ENCODE peak calls at places on chromosome 10, in five cellular contexts. P, I, Y, Q and G are unnamed samples.

GRCh38 chr10:44817961-44818649 is 93.0 kb upstream of the TMEM72 start:
- DNase-seq in P (no peak), I (no peak), Y (no peak), Q (no peak), G (no peak)

GRCh38 chr10:130873636-130874035 is 437.9 kb downstream of the TCERG1L start:
- DNase-seq in P (no peak), I (no peak), Y (no peak), Q (no peak), G (no peak)

GRCh38 chr10:72261323-72262018 is 12.3 kb upstream of the DDIT4 start:
- DNase-seq in P (no peak), I (peak), Y (no peak), Q (no peak), G (no peak)

GRCh38 chr10:68537796-68538195 is 10.5 kb upstream of the SLC25A16 start:
- DNase-seq in P (no peak), I (no peak), Y (no peak), Q (no peak), G (no peak)

GRCh38 chr10:67659497-67659896 is 36.5 kb downstream of the CTNNA3 start:
- DNase-seq in P (no peak), I (no peak), Y (no peak), Q (no peak), G (no peak)

GRCh38 chr10:103637855-103638561 is 144.5 kb downstream of the NEURL1 start:
- DNase-seq in P (peak), I (no peak), Y (no peak), Q (peak), G (peak)

GRCh38 chr10:132209130-132209529 is 22.4 kb downstream of the DPYSL4 start:
- DNase-seq in P (no peak), I (no peak), Y (no peak), Q (no peak), G (no peak)

GRCh38 chr10:81600185-81600584 is 274.8 kb upstream of the NRG3 start:
- DNase-seq in P (peak), I (no peak), Y (no peak), Q (peak), G (no peak)

GRCh38 chr10:117312430-117312829 is 62.8 kb downstream of the PDZD8 start:
- DNase-seq in P (peak), I (no peak), Y (no peak), Q (no peak), G (no peak)

GRCh38 chr10:78900715-78901430 is 167.9 kb upstream of the ZMIZ1 start:
- DNase-seq in P (no peak), I (peak), Y (peak), Q (no peak), G (no peak)

GRCh38 chr10:30043476-30044270 is 15.7 kb downstream of the JCAD start:
- DNase-seq in P (no peak), I (no peak), Y (no peak), Q (no peak), G (no peak)

GRCh38 chr10:33570495-33570894 is 236.0 kb upstream of the NRP1 start:
- DNase-seq in P (no peak), I (no peak), Y (no peak), Q (no peak), G (no peak)

GRCh38 chr10:100866575-100867098 is 46.1 kb upstream of the SLF2 start:
- DNase-seq in P (no peak), I (no peak), Y (no peak), Q (no peak), G (no peak)

GRCh38 chr10:73850863-73851461 is 23.4 kb downstream of the CAMK2G start:
- DNase-seq in P (peak), I (no peak), Y (peak), Q (peak), G (peak)

GRCh38 chr10:103835121-103836045 is 20.0 kb downstream of the SH3PXD2A start:
- DNase-seq in P (no peak), I (peak), Y (no peak), Q (peak), G (peak)

GRCh38 chr10:105797234-105797890 is 1156.3 kb downstream of the SORCS3 start:
- DNase-seq in P (no peak), I (no peak), Y (no peak), Q (peak), G (no peak)

GRCh38 chr10:70477661-70478162 is 855 bp upstream of the PALD1 start:
- DNase-seq in P (no peak), I (no peak), Y (no peak), Q (peak), G (no peak)

GRCh38 chr10:26738354-26738753 is 40.9 kb downstream of the PDSS1 start:
- DNase-seq in P (no peak), I (no peak), Y (no peak), Q (no peak), G (no peak)

GRCh38 chr10:98202378-98202777 is 65.6 kb downstream of the LOXL4 start:
- DNase-seq in P (no peak), I (no peak), Y (no peak), Q (no peak), G (no peak)

GRCh38 chr10:102660891-102661613 is 16.8 kb downstream of the TRIM8 start:
- DNase-seq in P (no peak), I (peak), Y (peak), Q (peak), G (peak)

GRCh38 chr10:64261676-64262075 is 740.5 kb downstream of the REEP3 start:
- DNase-seq in P (no peak), I (no peak), Y (no peak), Q (no peak), G (no peak)

GRCh38 chr10:19815478-19816419 is 483 bp upstream of the PLXDC2 start:
- DNase-seq in P (no peak), I (peak), Y (peak), Q (peak), G (no peak)

GRCh38 chr10:117533507-117534281 is 8.9 kb upstream of the EMX2 start:
- DNase-seq in P (no peak), I (no peak), Y (no peak), Q (no peak), G (no peak)

GRCh38 chr10:132925614-132926013 is 16.8 kb downstream of the CFAP46 start:
- DNase-seq in P (no peak), I (no peak), Y (no peak), Q (no peak), G (no peak)

GRCh38 chr10:65940105-65940504 is 985.7 kb upstream of the LRRTM3 start:
- DNase-seq in P (no peak), I (no peak), Y (no peak), Q (no peak), G (no peak)

GRCh38 chr10:26095781-26096180 is 120.8 kb upstream of the GAD2 start:
- DNase-seq in P (no peak), I (no peak), Y (no peak), Q (no peak), G (no peak)

GRCh38 chr10:101293007-101293723 is 60.8 kb upstream of the BTRC start:
- DNase-seq in P (no peak), I (no peak), Y (no peak), Q (no peak), G (no peak)

GRCh38 chr10:96614515-96614914 is 27.7 kb upstream of the TM9SF3 start:
- DNase-seq in P (peak), I (peak), Y (no peak), Q (peak), G (peak)

GRCh38 chr10:58412502-58412961 is 27.3 kb downstream of the TFAM start:
- DNase-seq in P (peak), I (no peak), Y (no peak), Q (peak), G (no peak)

GRCh38 chr10:58409956-58410610 is 24.9 kb downstream of the TFAM start:
- DNase-seq in P (no peak), I (no peak), Y (no peak), Q (no peak), G (no peak)

GRCh38 chr10:58415757-58416156 is 30.5 kb downstream of the TFAM start:
- DNase-seq in P (no peak), I (no peak), Y (no peak), Q (no peak), G (no peak)

GRCh38 chr10:58414270-58415041 is 29.2 kb downstream of the TFAM start:
- DNase-seq in P (peak), I (no peak), Y (no peak), Q (peak), G (peak)
- TF ChIP-seq CTCF in P (peak), I (peak), Y (no peak), Q (peak), G (peak)

GRCh38 chr10:4343091-4343490 is 482.9 kb upstream of the AKR1E2 start:
- DNase-seq in P (no peak), I (no peak), Y (no peak), Q (no peak), G (no peak)

GRCh38 chr10:4345842-4346241 is 480.2 kb upstream of the AKR1E2 start:
- DNase-seq in P (no peak), I (no peak), Y (no peak), Q (no peak), G (no peak)

GRCh38 chr10:4346257-4346656 is 479.8 kb upstream of the AKR1E2 start:
- DNase-seq in P (no peak), I (no peak), Y (no peak), Q (no peak), G (no peak)

GRCh38 chr10:4343798-4344370 is 482.1 kb upstream of the AKR1E2 start:
- DNase-seq in P (peak), I (no peak), Y (no peak), Q (no peak), G (no peak)

DNA sequence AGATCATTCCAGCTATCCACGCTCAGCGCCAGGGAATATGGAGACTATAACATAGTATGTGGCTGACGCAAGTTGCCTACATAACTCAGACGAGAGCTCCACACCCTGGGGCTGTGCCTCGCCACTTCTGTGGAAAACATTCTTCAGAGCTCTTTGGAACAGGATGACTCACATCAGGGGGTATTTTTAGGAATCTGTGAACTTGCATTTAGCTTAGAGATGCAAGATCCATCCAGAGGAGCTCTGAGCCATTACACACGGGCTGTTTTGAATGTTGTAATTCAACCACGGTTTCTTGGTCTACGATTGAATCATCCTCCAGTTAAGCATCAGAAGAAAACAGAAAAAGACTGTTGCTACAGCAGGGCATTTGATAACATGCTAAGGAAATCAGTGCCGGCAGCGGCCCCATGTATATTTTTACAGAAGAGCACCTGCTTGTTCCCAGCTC is 481.4 kb upstream of the AKR1E2 start:
- DNase-seq in P (peak), I (no peak), Y (peak), Q (peak), G (peak)
- TF ChIP-seq CTCF in P (peak), I (no peak), Y (no peak), Q (peak), G (peak)

GRCh38 chr10:61662794-61663259 is at the start of gene CABCOCO1:
- DNase-seq in P (peak), I (peak), Y (peak), Q (peak), G (no peak)
- TF ChIP-seq CTCF in P (peak), I (no peak), Y (no peak), Q (peak), G (peak)

GRCh38 chr10:18594574-18595156 is 56.7 kb downstream of the NSUN6 start:
- DNase-seq in P (peak), I (no peak), Y (no peak), Q (no peak), G (no peak)
- TF ChIP-seq CTCF in P (peak), I (no peak), Y (no peak), Q (peak), G (peak)

GRCh38 chr10:37752309-37752875 is 105.0 kb downstream of the ZNF248 start:
- DNase-seq in P (no peak), I (no peak), Y (no peak), Q (no peak), G (no peak)

GRCh38 chr10:37758074-37758473 is 99.3 kb downstream of the ZNF248 start:
- DNase-seq in P (no peak), I (no peak), Y (no peak), Q (no peak), G (no peak)

DNA sequence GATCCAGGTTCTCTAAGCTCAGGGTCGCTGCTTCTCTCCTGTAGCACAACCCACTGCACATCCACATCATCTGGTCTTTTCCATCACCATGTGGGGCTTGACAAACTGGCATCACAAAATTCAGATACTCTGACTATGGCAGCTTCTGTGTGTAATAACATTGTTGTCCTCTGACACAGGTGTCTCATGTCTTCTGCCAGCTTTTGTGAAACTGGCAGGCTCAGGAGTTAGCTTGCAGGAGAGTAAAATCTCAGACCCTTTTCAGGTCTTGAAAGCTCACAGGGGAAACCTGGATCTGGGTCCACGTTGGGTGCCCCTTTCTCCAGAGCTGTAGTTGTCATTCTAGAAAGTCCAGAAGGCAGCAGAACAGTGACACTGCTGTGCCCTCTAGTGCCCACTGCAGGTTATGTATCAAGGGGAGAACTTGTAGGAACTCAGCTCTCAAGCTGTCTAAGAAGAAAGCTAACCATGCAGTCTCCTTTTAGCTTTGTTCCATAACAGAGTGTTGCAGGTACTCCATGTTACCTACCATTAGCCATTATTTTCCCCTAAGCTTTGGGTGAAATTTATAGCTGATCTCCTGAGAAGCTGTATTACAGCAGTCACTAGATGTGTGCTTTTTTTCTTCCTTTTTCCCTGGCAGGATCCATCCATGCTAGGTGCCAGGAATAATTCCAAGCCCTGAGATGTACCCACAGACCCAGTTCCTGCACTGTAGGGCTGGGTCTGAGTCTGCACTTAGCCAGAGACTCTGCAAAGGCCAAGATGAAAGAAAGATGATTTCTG is 102.7 kb downstream of the ZNF248 start:
- DNase-seq in P (peak), I (peak), Y (no peak), Q (no peak), G (no peak)
- TF ChIP-seq CTCF in P (peak), I (peak), Y (no peak), Q (no peak), G (peak)

GRCh38 chr10:24257588-24257987 is 48.6 kb downstream of the KIAA1217 start:
- DNase-seq in P (no peak), I (no peak), Y (no peak), Q (no peak), G (no peak)

GRCh38 chr10:24259365-24260125 is 50.6 kb downstream of the KIAA1217 start:
- DNase-seq in P (no peak), I (no peak), Y (no peak), Q (no peak), G (no peak)

GRCh38 chr10:24261627-24262026 is 52.7 kb downstream of the KIAA1217 start:
- DNase-seq in P (no peak), I (no peak), Y (no peak), Q (no peak), G (no peak)

DNA sequence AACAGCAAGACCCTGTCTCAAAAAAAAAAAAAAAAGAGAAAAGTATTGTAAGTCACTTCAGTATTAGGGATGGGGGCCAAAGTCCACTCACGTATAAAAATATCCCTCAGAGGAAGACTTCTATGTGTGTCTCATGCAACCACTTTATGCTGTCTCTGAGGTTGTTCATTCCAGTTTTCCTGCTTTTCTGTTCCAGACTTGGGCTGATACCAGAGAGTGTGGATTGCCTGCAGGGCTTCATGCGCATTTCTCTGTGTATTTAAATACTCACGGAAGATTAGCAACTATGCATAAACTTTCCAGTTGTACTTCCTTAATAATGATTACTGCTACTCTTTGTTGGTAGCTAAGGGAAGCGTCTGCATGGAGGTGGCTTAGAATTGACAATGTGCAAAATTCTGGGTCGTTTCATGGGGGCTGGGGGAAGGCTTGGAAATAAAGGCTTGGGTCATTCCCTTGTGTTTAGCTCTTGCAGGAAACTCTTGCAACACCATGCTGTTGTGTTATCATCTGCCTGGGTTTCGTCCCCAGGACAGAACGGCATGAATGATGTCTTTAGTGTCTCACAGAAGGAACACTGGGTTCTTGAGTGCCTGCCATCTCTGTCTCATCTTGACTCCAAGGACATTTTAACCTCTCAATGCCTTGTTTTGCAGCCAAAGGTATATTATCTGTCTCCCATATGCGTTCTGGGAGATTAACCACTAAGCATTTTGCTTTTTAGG is 54.2 kb downstream of the KIAA1217 start:
- DNase-seq in P (no peak), I (no peak), Y (no peak), Q (peak), G (no peak)
- TF ChIP-seq CTCF in P (no peak), I (no peak), Y (no peak), Q (no peak), G (no peak)

GRCh38 chr10:94042001-94042813 is 48.5 kb downstream of the PLCE1 start:
- DNase-seq in P (peak), I (peak), Y (no peak), Q (peak), G (peak)
- TF ChIP-seq CTCF in P (peak), I (peak), Y (no peak), Q (peak), G (peak)

DNA sequence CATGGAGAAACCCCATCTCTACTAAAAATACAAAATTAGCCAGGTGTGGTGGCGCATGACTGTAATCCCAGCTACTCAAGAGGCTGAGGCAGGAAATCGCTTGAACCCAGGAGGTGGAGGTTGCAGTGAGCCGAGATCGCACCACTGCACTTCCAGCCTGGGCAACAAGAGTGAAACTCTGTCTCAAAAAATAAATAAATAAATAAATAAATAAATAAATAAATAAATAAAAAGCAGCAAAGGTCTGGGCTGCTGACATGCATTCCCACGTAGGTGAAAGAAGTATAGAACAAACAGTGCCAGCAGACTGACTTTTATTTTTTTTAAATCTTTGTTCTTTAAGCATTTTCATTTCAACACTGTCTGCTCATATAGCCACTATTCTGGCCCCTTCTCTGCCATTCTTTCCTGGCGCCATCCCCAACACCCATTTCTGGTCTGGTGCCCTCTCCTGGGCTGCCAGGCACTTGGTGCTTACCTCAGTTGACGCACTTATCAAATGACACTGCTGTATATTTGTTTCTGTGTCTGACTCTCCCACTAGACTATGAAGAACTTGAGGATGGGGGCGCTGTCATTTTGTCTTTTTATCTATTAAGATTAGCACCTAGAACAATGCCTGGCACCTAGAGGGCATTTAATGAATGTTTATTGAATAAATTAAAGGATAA is 15.6 kb downstream of the FAM107B start:
- DNase-seq in P (no peak), I (no peak), Y (no peak), Q (no peak), G (no peak)
- TF ChIP-seq CTCF in P (peak), I (no peak), Y (no peak), Q (no peak), G (no peak)

GRCh38 chr10:77317221-77317620 is 320.4 kb downstream of the KCNMA1 start:
- DNase-seq in P (no peak), I (no peak), Y (no peak), Q (no peak), G (no peak)

GRCh38 chr10:77319557-77319956 is 318.1 kb downstream of the KCNMA1 start:
- DNase-seq in P (no peak), I (no peak), Y (no peak), Q (peak), G (peak)

GRCh38 chr10:77318739-77319138 is 318.9 kb downstream of the KCNMA1 start:
- DNase-seq in P (no peak), I (no peak), Y (no peak), Q (no peak), G (no peak)

GRCh38 chr10:77313066-77313750 is 324.4 kb downstream of the KCNMA1 start:
- DNase-seq in P (no peak), I (no peak), Y (no peak), Q (no peak), G (no peak)

DNA sequence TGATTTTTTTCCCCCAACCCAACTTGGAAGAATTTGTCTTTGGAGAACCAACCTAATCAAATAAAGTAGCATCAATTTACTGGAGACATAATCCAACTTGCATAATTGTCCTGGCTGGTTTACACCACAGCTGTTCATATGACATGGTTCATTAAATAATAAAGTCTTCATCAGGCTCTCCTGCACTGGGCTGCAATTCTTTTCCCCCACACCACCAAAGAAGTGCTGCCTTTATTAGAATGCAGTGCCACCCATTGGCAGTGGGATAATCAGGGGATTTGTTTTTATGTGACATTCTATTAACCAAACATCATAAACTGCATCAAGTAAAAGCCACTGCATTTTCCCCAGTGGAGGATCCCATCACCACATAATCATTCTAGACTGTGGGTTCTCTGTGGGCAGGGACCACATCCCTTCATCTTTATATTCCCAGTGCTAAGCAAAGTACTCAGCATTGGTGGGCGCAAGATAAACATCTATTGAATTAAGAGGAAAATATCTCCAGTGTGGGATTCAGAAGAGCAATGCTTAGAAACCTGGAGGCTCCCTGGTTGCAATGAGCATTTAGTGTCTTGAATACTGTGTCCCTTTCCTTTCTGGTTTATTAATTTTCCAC is 322.0 kb downstream of the KCNMA1 start:
- DNase-seq in P (no peak), I (no peak), Y (no peak), Q (no peak), G (no peak)
- TF ChIP-seq CTCF in P (no peak), I (no peak), Y (no peak), Q (no peak), G (no peak)